ENCODE peak calls at places on chromosome 20, in six cellular contexts. A is HL-60, L is GM12878, D is HepG2, E is K562, M is SK-N-SH. K is an unnamed sample.

GRCh38 chr20:33689973-33690372 is 3.8 kb upstream of the E2F1 start:
- DNase-seq in A (peak), L (no peak), D (peak), E (peak), M (no peak), K (no peak)

GRCh38 chr20:39800111-39800510 is 838.0 kb downstream of the DHX35 start:
- DNase-seq in A (no peak), L (peak), D (no peak), E (no peak), M (no peak), K (no peak)

GRCh38 chr20:7627734-7628663 is 312.3 kb downstream of the HAO1 start:
- DNase-seq in A (no peak), L (no peak), D (no peak), E (no peak), M (no peak), K (no peak)

GRCh38 chr20:25508083-25508770 is 77.1 kb downstream of the NINL start:
- DNase-seq in A (no peak), L (no peak), D (peak), E (no peak), M (no peak), K (no peak)

GRCh38 chr20:51190783-51191180 is 167.9 kb upstream of the KCNG1 start:
- DNase-seq in A (no peak), L (no peak), D (no peak), E (no peak), M (no peak), K (no peak)

GRCh38 chr20:1803216-1804128 is 91.7 kb upstream of the SIRPA start:
- DNase-seq in A (peak), L (no peak), D (no peak), E (no peak), M (peak), K (peak)

GRCh38 chr20:430091-430999 is 22.2 kb downstream of the RBCK1 start:
- DNase-seq in A (no peak), L (no peak), D (no peak), E (no peak), M (no peak), K (no peak)

GRCh38 chr20:50169329-50169823 is 15.9 kb upstream of the PEDS1 start:
- DNase-seq in A (no peak), L (no peak), D (peak), E (peak), M (peak), K (no peak)

GRCh38 chr20:12970372-12970821 is 38.4 kb upstream of the SPTLC3 start:
- DNase-seq in A (no peak), L (no peak), D (peak), E (no peak), M (no peak), K (no peak)

GRCh38 chr20:63309261-63310071 is 16.5 kb downstream of the COL20A1 start:
- DNase-seq in A (no peak), L (no peak), D (peak), E (peak), M (peak), K (peak)

DNA sequence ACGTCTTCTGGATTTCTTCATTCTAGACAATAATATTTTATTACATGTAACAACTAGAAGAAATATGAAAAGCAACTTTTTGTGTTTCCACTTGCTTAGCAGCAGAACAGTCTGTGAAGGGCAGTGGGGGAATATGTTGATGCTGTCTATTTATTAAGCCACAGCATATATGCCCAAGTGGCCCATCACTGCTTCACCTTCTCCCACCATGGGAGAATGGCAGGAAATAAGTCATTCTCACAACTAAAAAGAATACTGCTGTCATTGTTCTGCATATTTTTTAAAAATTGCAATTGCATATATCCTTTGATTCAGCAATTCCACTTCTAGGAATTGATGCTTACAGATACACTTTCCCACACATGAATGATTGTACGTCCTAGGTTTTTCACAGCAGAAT is 26.7 kb downstream of the KIF3B start:
- DNase-seq in A (no peak), L (no peak), D (no peak), E (no peak), M (no peak), K (no peak)
- TF ChIP-seq GABPA in A (no peak), L (no peak), D (no peak), E (no peak), M (no peak), K (no peak)

GRCh38 chr20:47805951-47806350 is 20.7 kb upstream of the SULF2 start:
- DNase-seq in A (no peak), L (no peak), D (no peak), E (no peak), M (no peak), K (no peak)
- TF ChIP-seq GABPA in A (no peak), L (no peak), D (no peak), E (no peak), M (no peak), K (no peak)

DNA sequence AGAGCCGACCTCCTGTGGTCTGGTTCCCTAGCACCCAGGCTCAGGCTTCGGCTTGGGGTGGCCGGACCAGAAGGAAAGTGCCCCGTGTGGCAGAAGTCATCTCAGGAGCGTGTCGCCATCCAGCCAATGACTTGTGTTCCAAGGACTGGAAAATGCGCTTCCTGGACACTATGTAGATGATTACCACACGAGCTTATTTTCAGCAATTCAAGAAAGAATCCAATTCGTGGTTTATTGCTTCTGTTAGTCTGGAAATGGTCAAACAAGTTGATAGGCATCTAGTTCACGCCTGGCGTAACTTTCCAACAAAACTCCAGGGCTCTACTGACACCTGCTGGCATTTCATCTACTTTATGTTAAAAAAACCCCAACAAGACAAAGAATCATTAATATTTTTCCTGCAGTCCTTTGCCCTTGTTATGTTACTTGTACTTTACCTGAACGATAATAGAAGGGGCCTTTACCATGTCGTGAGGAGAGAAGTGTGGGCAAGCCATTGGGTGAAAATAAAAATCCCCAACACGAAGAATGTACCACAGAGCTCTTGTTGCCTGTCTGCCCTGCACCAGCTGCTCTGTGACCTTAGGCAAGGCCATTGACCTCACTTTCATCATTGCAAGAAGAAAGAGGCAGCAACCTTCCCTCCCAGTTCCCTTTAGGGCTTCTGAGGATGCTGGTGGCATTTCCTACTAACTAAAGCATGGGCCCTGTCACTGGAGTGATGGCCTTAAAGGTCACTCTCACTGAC is 154.7 kb upstream of the LAMP5 start:
- DNase-seq in A (peak), L (no peak), D (peak), E (peak), M (peak), K (peak)
- TF ChIP-seq GABPA in A (no peak), L (no peak), D (no peak), E (no peak), M (no peak), K (no peak)

DNA sequence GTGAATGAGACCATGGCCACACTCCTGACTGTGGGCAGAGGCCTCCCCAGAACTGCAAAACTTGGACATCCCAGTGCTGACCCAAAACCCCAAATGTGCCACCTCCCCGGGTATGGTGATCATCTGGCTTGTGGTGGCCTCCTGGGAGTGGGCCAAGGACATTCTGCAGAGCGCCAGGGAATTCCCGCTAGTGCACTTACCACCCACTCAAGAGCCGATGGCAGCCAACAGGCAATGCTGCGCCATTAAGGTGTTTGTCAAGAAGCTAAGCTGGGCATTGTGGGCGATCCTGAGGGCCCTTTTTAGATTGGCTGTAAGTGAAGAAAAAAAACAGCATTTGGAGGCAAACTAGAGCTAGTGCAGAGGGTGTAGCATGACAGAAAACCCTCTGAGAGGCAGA is 9.4 kb downstream of the MMP24 start:
- DNase-seq in A (no peak), L (no peak), D (no peak), E (no peak), M (no peak), K (no peak)
- TF ChIP-seq GABPA in A (no peak), L (no peak), D (no peak), E (no peak), M (no peak), K (no peak)

DNA sequence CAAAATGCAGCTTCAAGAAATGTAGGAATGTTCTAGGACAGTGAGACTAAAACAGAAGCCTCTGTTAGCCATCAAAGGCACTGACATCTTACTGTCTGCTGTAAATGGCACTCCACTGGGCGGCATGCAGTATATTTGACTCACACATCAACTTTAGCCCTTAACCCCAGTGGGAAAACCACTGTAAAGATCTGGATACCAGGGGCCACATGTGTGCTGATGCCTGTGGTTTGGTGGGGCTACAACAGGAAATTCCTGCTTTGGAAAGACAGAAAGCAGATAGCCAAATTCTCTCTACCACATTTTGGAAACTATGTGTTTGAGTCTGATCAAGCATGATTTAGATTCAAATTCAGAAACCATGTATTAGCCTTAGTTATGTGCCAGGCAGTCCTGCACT is 4.3 kb downstream of the PFDN4 start:
- DNase-seq in A (no peak), L (no peak), D (no peak), E (no peak), M (no peak), K (no peak)
- TF ChIP-seq GABPA in A (no peak), L (no peak), D (no peak), E (no peak), M (no peak), K (no peak)

DNA sequence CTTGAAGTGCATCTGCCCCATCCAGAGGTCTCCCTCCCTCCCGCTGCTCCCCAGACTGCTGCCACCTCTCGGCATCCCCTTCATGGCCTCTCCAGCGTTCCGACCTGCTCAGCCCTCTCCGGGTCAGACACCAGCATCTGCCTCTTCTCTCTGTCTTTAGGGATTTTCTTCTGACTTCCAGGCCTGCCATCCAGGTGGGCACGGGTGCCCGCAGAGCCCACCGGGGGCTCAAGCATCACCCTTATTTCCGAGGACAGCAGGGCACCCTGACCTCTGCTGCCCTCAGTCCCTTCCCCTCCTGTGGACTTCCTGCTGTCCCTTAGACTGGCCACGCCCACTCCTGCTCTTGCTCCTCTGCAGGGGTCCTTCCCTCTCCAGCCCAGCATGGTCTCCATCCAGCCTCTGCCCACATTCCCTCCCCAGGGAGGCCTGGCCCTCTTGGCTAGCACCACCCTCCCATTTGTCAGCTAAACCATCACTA is 3.3 kb downstream of the NPEPL1 start:
- DNase-seq in A (no peak), L (no peak), D (no peak), E (no peak), M (no peak), K (no peak)
- TF ChIP-seq GABPA in A (no peak), L (no peak), D (no peak), E (no peak), M (no peak), K (no peak)